ENCODE peak calls at places on chromosomes 16 and 17, in four cellular contexts. Z is IMR-90, F is H1, Y is mesendoderm. E is an unnamed sample.

GRCh38 chr16:23486480-23486879 is 23.8 kb downstream of the GGA2 start:
- DNase-seq in Z (no peak), F (no peak), Y (no peak), E (no peak)

GRCh38 chr17:79833744-79834574 is 5.3 kb downstream of the CBX4 start:
- DNase-seq in F (no peak), Y (no peak), Z (no peak), E (peak; percentile 73)

GRCh38 chr16:88697831-88698693 is 8.1 kb downstream of the RNF166 start:
- DNase-seq in Z (no peak), Y (no peak), F (no peak), E (peak; percentile 59)

GRCh38 chr17:4956493-4957061 is 5.7 kb downstream of the ENO3 start:
- DNase-seq in Z (no peak), F (no peak), Y (peak; percentile 58), E (peak; percentile 86)

GRCh38 chr17:47810200-47810821 is 11.3 kb downstream of the OSBPL7 start:
- DNase-seq in Y (peak; percentile 65), Z (peak; percentile 87), F (no peak), E (peak; percentile 73)

GRCh38 chr17:82933006-82933310 is 93.1 kb upstream of the ZNF750 start:
- DNase-seq in F (no peak), Z (no peak), Y (no peak), E (no peak)

GRCh38 chr16:83336630-83337029 is 471.1 kb upstream of the HSBP1 start:
- DNase-seq in F (no peak), Y (no peak), Z (peak; percentile 75), E (no peak)

GRCh38 chr17:81870155-81870977 is 771 bp downstream of the ARHGDIA start:
- DNase-seq in Y (peak; percentile 64), Z (peak; percentile 69), F (no peak), E (peak; percentile 62)

GRCh38 chr17:7982171-7982570 is 20.2 kb upstream of the GUCY2D start:
- DNase-seq in Y (no peak), Z (peak; percentile 78), F (no peak), E (peak; percentile 12)

GRCh38 chr16:76583995-76584394 is 306.8 kb downstream of the CNTNAP4 start:
- DNase-seq in F (no peak), Z (no peak), Y (no peak), E (no peak)

GRCh38 chr17:81713004-81713555 is 996 bp downstream of the SLC25A10 start:
- DNase-seq in F (no peak), Y (no peak), Z (no peak), E (no peak)

GRCh38 chr17:72588961-72589360 is 468.1 kb downstream of the SOX9 start:
- DNase-seq in F (no peak), Y (no peak), Z (peak; percentile 89), E (no peak)

GRCh38 chr17:50604470-50604869 is 30.2 kb upstream of the ABCC3 start:
- DNase-seq in Z (peak; percentile 28), Y (no peak), F (no peak), E (peak; percentile 73)

GRCh38 chr17:79028496-79029326 is 4.7 kb downstream of the C1QTNF1 start:
- DNase-seq in F (no peak), Y (no peak), Z (no peak), E (no peak)

GRCh38 chr16:66366433-66367299 is at the start of gene CDH5:
- DNase-seq in Y (no peak), Z (no peak), F (no peak), E (no peak)

GRCh38 chr17:75773121-75773807 is 8.3 kb upstream of the GALK1 start:
- DNase-seq in F (no peak), Y (peak; percentile 12), Z (no peak), E (peak; percentile 49)

GRCh38 chr16:56401482-56401881 is 23.9 kb downstream of the AMFR start:
- DNase-seq in Z (no peak), Y (peak; percentile 45), F (no peak), E (peak; percentile 44)

GRCh38 chr17:78535285-78536197 is 41.7 kb downstream of the DNAH17 start:
- DNase-seq in Z (no peak), Y (no peak), F (no peak), E (no peak)

GRCh38 chr17:36623281-36623680 is 21.9 kb downstream of the MRM1 start:
- DNase-seq in F (no peak), Y (no peak), Z (no peak), E (no peak)

GRCh38 chr17:45253879-45254278 is 8.0 kb downstream of the SPATA32 start:
- DNase-seq in Y (no peak), Z (no peak), F (no peak), E (no peak)

GRCh38 chr17:72193395-72194106 is 72.7 kb downstream of the SOX9 start:
- DNase-seq in Y (no peak), F (no peak), Z (peak; percentile 69), E (no peak)

GRCh38 chr16:56972898-56973689 is 11.3 kb downstream of the CETP start:
- DNase-seq in F (no peak), Y (no peak), Z (no peak), E (no peak)

GRCh38 chr16:14489460-14489859 is 140.6 kb downstream of the PARN start:
- DNase-seq in Z (peak; percentile 15), F (no peak), Y (peak; percentile 85), E (peak; percentile 51)

DNA sequence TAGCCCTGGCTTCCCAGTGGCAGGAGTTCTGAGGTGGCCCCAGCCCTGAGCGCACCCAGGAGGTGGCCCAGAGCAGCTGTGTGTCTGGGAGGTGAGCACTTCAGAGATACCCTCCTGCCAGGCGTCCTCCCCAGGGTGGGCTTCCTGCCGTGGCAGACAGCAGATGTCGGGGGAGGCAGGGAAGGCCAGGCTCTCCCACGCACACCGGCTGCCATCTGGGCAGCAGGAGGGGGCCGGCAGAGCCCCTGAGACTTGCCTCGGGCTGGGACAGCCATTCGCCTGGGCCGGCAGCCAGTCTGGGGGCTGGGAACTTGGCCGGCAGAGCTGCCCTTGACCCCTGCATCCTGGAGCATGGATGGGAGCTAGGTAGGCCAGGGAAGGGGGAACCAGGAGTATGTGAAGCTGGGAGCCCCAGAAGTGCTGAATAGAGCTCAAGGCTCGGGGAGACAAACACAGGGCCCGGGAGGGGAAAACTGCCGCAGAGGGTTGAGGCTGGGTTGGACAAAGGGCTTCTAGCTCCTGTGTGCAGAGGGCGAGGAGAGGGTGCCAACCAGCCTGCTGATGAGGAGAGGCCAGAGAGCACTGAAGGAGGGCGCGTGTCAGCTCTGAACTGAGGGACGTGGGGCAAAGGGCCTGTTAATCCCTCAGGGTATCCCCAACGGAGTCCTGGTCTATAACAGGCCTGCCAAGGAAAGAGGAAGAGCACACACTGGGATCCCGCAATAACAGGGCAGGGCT is 151.1 kb downstream of the C16orf78 start:
- DNase-seq in Y (no peak), Z (no peak), F (no peak), E (no peak)
- H3K56ac ChIP-seq in Y (no peak overlapping the region), Z (no peak overlapping the region), F (no peak overlapping the region), E (no peak overlapping the region)

DNA sequence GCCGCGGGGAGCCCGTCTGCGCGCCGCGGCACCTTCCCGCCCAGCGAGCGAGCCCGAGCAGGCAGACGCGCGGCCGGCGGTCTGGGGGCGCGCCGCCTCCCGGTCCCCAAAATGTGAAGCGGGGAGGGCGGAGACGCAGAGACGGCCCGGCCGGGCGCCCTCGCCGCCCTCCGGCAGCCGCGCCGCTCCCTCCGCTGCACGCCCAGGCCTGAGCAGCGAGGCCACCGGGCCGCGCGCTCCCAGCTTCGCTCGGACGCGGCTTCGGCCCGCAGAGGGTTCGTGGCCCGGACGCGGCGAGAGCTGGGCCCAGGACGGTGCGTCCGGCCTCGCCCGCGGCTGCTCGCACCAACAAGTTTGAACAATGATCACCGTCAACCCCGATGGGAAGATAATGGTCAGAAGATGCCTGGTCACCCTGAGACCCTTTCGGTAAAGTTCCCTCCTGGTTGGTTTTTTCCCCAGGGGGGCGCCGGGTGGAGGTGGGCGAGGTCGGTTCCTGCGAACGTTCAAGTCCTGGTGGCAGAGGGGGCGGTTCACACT is 535 bp downstream of the MGAT5B start:
- DNase-seq in F (no peak), Y (no peak), Z (no peak), E (no peak)
- H3K56ac ChIP-seq in F (no peak overlapping the region), Y (peak overlapping the region; percentile 82), Z (no peak overlapping the region), E (no peak overlapping the region)

DNA sequence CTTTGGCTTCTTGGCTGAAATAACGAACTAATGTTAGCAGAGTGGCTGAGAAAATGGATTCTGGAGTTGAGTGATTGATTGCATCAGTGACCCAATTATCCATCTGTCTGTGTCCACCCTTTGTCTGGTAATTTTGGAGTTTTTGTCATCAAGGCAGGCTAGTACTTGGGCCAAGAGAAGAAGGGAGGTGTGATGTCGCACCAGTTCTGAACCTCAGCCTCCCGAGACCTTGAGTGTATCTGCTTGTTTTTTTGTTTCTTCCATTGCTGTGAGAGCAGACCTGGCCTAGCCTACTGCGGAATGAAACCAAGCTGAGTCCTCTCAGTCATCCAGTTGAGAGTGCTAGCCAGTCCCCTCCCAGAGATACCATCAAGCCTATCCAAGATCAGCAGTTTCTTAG is 4.5 kb downstream of the ABCA8 start:
- DNase-seq in F (no peak), Y (peak; percentile 18), Z (no peak), E (no peak)
- H3K56ac ChIP-seq in F (no peak overlapping the region), Y (no peak overlapping the region), Z (no peak overlapping the region), E (no peak overlapping the region)

DNA sequence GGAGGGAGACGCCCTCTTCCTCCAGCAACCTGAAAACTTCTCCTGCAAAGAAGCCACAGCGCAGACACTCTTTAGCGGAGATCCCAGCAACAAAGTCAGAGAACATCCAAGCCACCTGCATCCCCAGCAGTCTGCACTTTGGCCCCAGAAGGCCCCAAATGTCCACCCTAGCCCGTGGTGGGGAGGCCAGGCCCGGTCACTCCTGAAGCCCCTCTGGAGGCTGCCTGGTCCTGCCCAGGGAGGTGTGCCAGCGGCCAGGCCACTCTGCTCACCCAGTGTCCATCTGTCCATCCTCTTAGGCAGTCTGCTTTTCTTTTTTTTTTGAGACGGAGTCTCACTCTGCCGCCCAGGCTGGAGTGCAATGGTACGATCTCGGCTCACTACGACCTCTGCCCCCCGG is 5.4 kb downstream of the HAGHL start:
- DNase-seq in Z (no peak), F (no peak), Y (no peak), E (no peak)
- H3K56ac ChIP-seq in Z (no peak overlapping the region), F (no peak overlapping the region), Y (no peak overlapping the region), E (no peak overlapping the region)

GRCh38 chr16:26806641-26807040 is 260.1 kb upstream of the C16orf82 start:
- DNase-seq in Z (no peak), Y (no peak), F (no peak), E (no peak)
- H3K56ac ChIP-seq in Z (no peak overlapping the region), Y (no peak overlapping the region), F (no peak overlapping the region), E (no peak overlapping the region)

GRCh38 chr16:48740964-48741363 is 131.0 kb upstream of the N4BP1 start:
- DNase-seq in Z (no peak), Y (no peak), F (no peak), E (no peak)
- H3K56ac ChIP-seq in Z (no peak overlapping the region), Y (no peak overlapping the region), F (no peak overlapping the region), E (no peak overlapping the region)

DNA sequence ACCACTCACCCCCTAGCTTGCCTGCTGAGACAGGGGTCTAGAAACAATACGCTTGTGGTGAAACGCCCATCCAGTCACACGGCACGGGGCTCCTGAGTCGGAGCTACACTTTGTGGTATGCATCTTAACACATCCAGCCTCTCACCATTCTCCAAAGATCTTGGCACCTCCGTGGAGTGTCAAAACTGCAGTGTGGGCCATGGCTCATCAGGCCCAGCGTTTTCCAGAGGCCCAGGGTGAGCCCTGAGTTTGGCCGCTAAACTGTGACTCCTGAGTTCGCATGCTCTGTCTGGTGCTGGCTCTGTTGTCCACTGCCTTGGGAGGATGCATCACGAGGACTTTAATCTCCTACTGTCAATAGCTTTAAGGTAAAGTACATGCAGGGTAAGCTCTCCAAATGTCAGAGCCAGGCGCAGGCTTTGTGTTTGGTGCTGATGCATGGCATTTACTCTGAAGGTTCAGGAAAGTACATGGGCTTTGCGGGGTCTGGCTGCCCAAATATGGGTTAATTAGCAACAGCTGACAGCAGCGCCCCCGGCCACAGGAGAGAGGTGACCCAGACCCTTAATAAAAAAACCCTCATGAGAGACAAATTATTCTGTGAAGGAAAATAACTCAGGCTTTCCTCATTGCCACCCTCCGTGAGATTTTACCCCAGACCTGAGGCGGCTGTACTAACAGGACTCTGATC is 118.4 kb downstream of the CCDC182 start:
- DNase-seq in Z (no peak), F (no peak), Y (no peak), E (no peak)
- H3K56ac ChIP-seq in Z (no peak overlapping the region), F (no peak overlapping the region), Y (no peak overlapping the region), E (no peak overlapping the region)

E was measured in H9.